ENCODE peak calls at places on chromosomes 4 and X, in nine cellular contexts. H, G, I, N, W, X, J, D and E are unnamed samples.

GRCh38 chrX:1059576-1060561 is 152.6 kb downstream of the CRLF2 start:
- DNase-seq in I (no peak), J (no peak), N (no peak), X (no peak), W (no peak), H (no peak), G (no peak), D (no peak), E (no peak)

GRCh38 chr4:166972071-166972470 is 262.2 kb downstream of the SPOCK3 start:
- DNase-seq in H (peak), W (peak), I (peak), J (peak), N (no peak), X (no peak), D (peak), G (no peak), E (no peak)

GRCh38 chr4:124019749-124020549 is 623.4 kb downstream of the SPRY1 start:
- DNase-seq in N (no peak), G (no peak), J (no peak), X (no peak), W (no peak), I (no peak), H (peak), D (no peak), E (no peak)

GRCh38 chrX:133405498-133406180 is 9.7 kb downstream of the GPC4 start:
- DNase-seq in W (no peak), I (no peak), G (no peak), D (no peak), J (no peak), H (no peak), N (no peak), X (no peak), E (no peak)

GRCh38 chrX:11064851-11065600 is 46.1 kb upstream of the HCCS start:
- DNase-seq in I (peak), X (no peak), W (peak), J (peak), H (peak), D (no peak), G (no peak), N (no peak), E (no peak)

GRCh38 chr4:96145671-96146070 is 305.8 kb downstream of the PDHA2 start:
- DNase-seq in D (no peak), G (no peak), H (no peak), N (no peak), J (peak), W (peak), I (no peak), X (no peak), E (no peak)

GRCh38 chr4:680931-681645 is 6.7 kb downstream of the MYL5 start:
- DNase-seq in X (peak), G (no peak), W (peak), I (no peak), D (no peak), J (no peak), N (no peak), H (peak), E (peak)

GRCh38 chr4:176066757-176067156 is 1.1 kb downstream of the WDR17 start:
- DNase-seq in N (no peak), J (no peak), G (no peak), W (no peak), H (no peak), I (no peak), X (no peak), D (no peak), E (no peak)

GRCh38 chr4:58776627-58777026 is 1666.4 kb upstream of the IGFBP7 start:
- DNase-seq in N (no peak), D (no peak), I (no peak), H (no peak), G (no peak), X (no peak), J (peak), W (peak), E (no peak)

GRCh38 chr4:113434247-113434587 is 327.3 kb downstream of the CAMK2D start:
- DNase-seq in N (no peak), X (no peak), H (peak), W (peak), G (no peak), J (peak), I (no peak), D (no peak), E (no peak)

GRCh38 chr4:184476660-184477059 is 2.3 kb upstream of the IRF2 start:
- DNase-seq in I (no peak), X (peak), J (no peak), G (no peak), W (no peak), N (no peak), D (no peak), H (no peak), E (peak)

GRCh38 chr4:52172166-52172565 is 121.1 kb downstream of the SPATA18 start:
- DNase-seq in I (no peak), G (no peak), J (no peak), N (no peak), H (peak), W (no peak), X (no peak), D (no peak), E (peak)

GRCh38 chr4:150679018-150679766 is 97.2 kb downstream of the MAB21L2 start:
- DNase-seq in I (no peak), J (no peak), X (no peak), D (no peak), H (no peak), W (no peak), N (no peak), G (no peak), E (no peak)

GRCh38 chrX:25144043-25144940 is 128.5 kb upstream of the ARX start:
- DNase-seq in D (peak), J (peak), H (peak), N (no peak), W (peak), G (peak), X (peak), I (peak), E (peak)

GRCh38 chr4:170805352-170805751 is 715.6 kb upstream of the AADAT start:
- DNase-seq in W (no peak), X (no peak), H (no peak), D (no peak), J (no peak), G (no peak), N (no peak), I (no peak), E (no peak)

GRCh38 chr4:6840062-6840976 is 57.8 kb downstream of the KIAA0232 start:
- DNase-seq in D (no peak), H (peak), J (peak), N (no peak), X (no peak), I (peak), G (no peak), W (peak), E (no peak)

GRCh38 chr4:7699040-7699439 is 240.6 kb downstream of the AFAP1 start:
- DNase-seq in N (no peak), D (no peak), J (peak), W (peak), H (peak), I (peak), G (no peak), X (no peak), E (no peak)

GRCh38 chrX:108696690-108697089 is 39.7 kb downstream of the IRS4 start:
- DNase-seq in G (no peak), X (no peak), N (no peak), W (no peak), I (no peak), H (no peak), J (no peak), D (no peak), E (no peak)

GRCh38 chr4:57254727-57255126 is 144.5 kb upstream of the IGFBP7 start:
- DNase-seq in H (no peak), J (no peak), D (no peak), W (no peak), I (no peak), G (no peak), X (no peak), N (no peak), E (no peak)

GRCh38 chr4:10077492-10078335 is 38.9 kb downstream of the WDR1 start:
- DNase-seq in H (no peak), J (no peak), I (no peak), G (no peak), X (no peak), N (no peak), W (no peak), D (no peak), E (peak)

GRCh38 chr4:1570291-1571164 is 113.6 kb downstream of the FAM53A start:
- DNase-seq in G (no peak), N (no peak), J (no peak), I (no peak), W (no peak), X (no peak), H (no peak), D (no peak), E (no peak)

GRCh38 chr4:54586343-54586953 is 71.3 kb upstream of the KIT start:
- DNase-seq in I (peak), W (peak), G (no peak), D (no peak), N (no peak), X (no peak), H (no peak), J (peak), E (no peak)